ENCODE peak calls at places on chromosomes 11 and 22, in ten cellular contexts. Q, X, C, A, E, O, F, L, T and M are unnamed samples.

GRCh38 chr11:60563553-60564235 is 48.5 kb downstream of the MS4A13 start:
- DNase-seq in O (no peak), E (no peak), L (no peak), T (no peak), Q (peak; percentile 47), A (no peak), X (no peak), C (no peak), F (no peak), M (no peak)

GRCh38 chr22:36901411-36902142 is 11.9 kb upstream of the CSF2RB start:
- DNase-seq in F (peak; percentile 52), L (no peak), A (no peak), O (no peak), T (no peak), X (no peak), E (no peak), Q (no peak), C (no peak), M (no peak)

GRCh38 chr11:66848671-66849500 is 5.6 kb downstream of the RCE1 start:
- DNase-seq in O (no peak), Q (no peak), E (no peak), F (peak; percentile 26), X (no peak), T (no peak), A (no peak), C (no peak), L (no peak), M (peak; percentile 40)

GRCh38 chr11:8566613-8567210 is 27.3 kb downstream of the STK33 start:
- DNase-seq in X (no peak), A (peak; percentile 87), E (peak; percentile 32), Q (no peak), L (no peak), O (no peak), F (no peak), C (peak; percentile 40), T (peak; percentile 23), M (no peak)

GRCh38 chr11:67435031-67435726 is 2.3 kb downstream of the PTPRCAP start:
- DNase-seq in X (no peak), A (no peak), L (no peak), Q (no peak), O (no peak), E (no peak), F (peak; percentile 52), C (no peak), T (no peak), M (no peak)

GRCh38 chr11:129979046-129979605 is 23.5 kb downstream of the PRDM10 start:
- DNase-seq in T (no peak), L (no peak), F (no peak), E (no peak), C (no peak), X (no peak), Q (no peak), O (no peak), A (no peak), M (no peak)

GRCh38 chr11:9170450-9170849 is 79.1 kb upstream of the SCUBE2 start:
- DNase-seq in L (no peak), Q (no peak), T (no peak), X (no peak), C (no peak), E (no peak), F (no peak), A (peak; percentile 71), O (no peak), M (no peak)

GRCh38 chr11:19437760-19438159 is 197.0 kb upstream of the E2F8 start:
- DNase-seq in T (no peak), L (no peak), F (no peak), E (no peak), X (no peak), C (no peak), A (peak; percentile 59), O (peak; percentile 38), Q (no peak), M (no peak)

GRCh38 chr11:126925321-126926093 is 75.1 kb downstream of the KIRREL3 start:
- DNase-seq in Q (no peak), A (no peak), E (no peak), F (no peak), O (no peak), X (no peak), T (no peak), L (no peak), C (no peak), M (no peak)

GRCh38 chr11:47867821-47868220 is 19.7 kb upstream of the NUP160 start:
- DNase-seq in E (no peak), Q (no peak), X (no peak), F (no peak), A (peak; percentile 30), T (no peak), O (no peak), C (no peak), L (no peak), M (no peak)

GRCh38 chr11:64545605-64546004 is 45.4 kb upstream of the SLC22A12 start:
- DNase-seq in A (peak; percentile 11), F (no peak), L (no peak), C (no peak), X (no peak), O (peak; percentile 86), E (no peak), T (peak; percentile 69), Q (no peak), M (no peak)